ENCODE peak calls at places on chromosomes 4 and X, in four cellular contexts. D, E, T and M are unnamed samples.

GRCh38 chr4:93030670-93031069 is 726.9 kb downstream of the GRID2 start:
- DNase-seq in D (no peak), E (no peak), T (no peak), M (no peak)

GRCh38 chrX:71111141-71111843 is at the start of gene IL2RG:
- DNase-seq in D (peak), E (no peak), T (no peak), M (no peak)

GRCh38 chr4:53199356-53199755 is 166.5 kb downstream of the SCFD2 start:
- DNase-seq in D (no peak), E (no peak), T (no peak), M (no peak)

GRCh38 chr4:33369366-33369899 is 2649.3 kb downstream of the PCDH7 start:
- DNase-seq in D (no peak), E (no peak), T (no peak), M (peak)

GRCh38 chrX:87337267-87337666 is 180.3 kb upstream of the KLHL4 start:
- DNase-seq in D (no peak), E (no peak), T (no peak), M (no peak)

GRCh38 chr4:113908829-113909228 is 70.6 kb downstream of the ARSJ start:
- DNase-seq in D (no peak), E (no peak), T (no peak), M (no peak)

GRCh38 chr4:168580228-168580627 is 83.4 kb downstream of the PALLD start:
- DNase-seq in D (no peak), E (no peak), T (no peak), M (no peak)

GRCh38 chr4:113080050-113080449 is 30.6 kb downstream of the ANK2 start:
- DNase-seq in D (no peak), E (no peak), T (peak), M (peak)

GRCh38 chrX:44143061-44143602 is 169.9 kb upstream of the NDP start:
- DNase-seq in D (no peak), E (no peak), T (no peak), M (no peak)

GRCh38 chrX:132204629-132205028 is 14.6 kb downstream of the RAP2C start:
- DNase-seq in D (no peak), E (no peak), T (no peak), M (no peak)

GRCh38 chrX:107823456-107823855 is 2.2 kb upstream of the MID2 start:
- DNase-seq in D (no peak), E (no peak), T (no peak), M (no peak)

GRCh38 chr4:177673980-177674504 is 231.8 kb upstream of the AGA start:
- DNase-seq in D (no peak), E (no peak), T (no peak), M (no peak)

GRCh38 chrX:104351173-104351769 is 96.5 kb upstream of the ESX1 start:
- DNase-seq in D (no peak), E (no peak), T (no peak), M (peak)

GRCh38 chr4:74278490-74278889 is 29.8 kb upstream of the EPGN start:
- DNase-seq in D (no peak), E (no peak), T (no peak), M (no peak)

GRCh38 chrX:16123222-16123786 is at the start of gene GRPR:
- DNase-seq in D (peak), E (peak), T (peak), M (peak)

GRCh38 chr4:25252230-25253071 is 18.6 kb downstream of the PI4K2B start:
- DNase-seq in D (no peak), E (no peak), T (no peak), M (no peak)

GRCh38 chrX:111411591-111412371 is at the start of gene DCX:
- DNase-seq in D (no peak), E (no peak), T (no peak), M (no peak)

GRCh38 chrX:24643116-24643515 is 4.0 kb downstream of the PCYT1B start:
- DNase-seq in D (no peak), E (no peak), T (no peak), M (no peak)

GRCh38 chr4:20520901-20521300 is 179.4 kb upstream of the PACRGL start:
- DNase-seq in D (no peak), E (no peak), T (no peak), M (peak)

GRCh38 chr4:107825072-107825789 is 499 bp downstream of the SGMS2 start:
- DNase-seq in D (no peak), E (peak), T (peak), M (peak)

GRCh38 chr4:154973636-154974035 is 192.6 kb downstream of the RBM46 start:
- DNase-seq in D (no peak), E (no peak), T (no peak), M (no peak)

GRCh38 chrX:74422576-74423288 is 1.4 kb downstream of the SLC16A2 start:
- DNase-seq in D (no peak), E (peak), T (peak), M (no peak)

GRCh38 chr4:47612116-47613023 is 127.3 kb downstream of the ATP10D start:
- DNase-seq in D (no peak), E (no peak), T (no peak), M (no peak)

GRCh38 chrX:102858826-102859627 is 78.0 kb upstream of the RAB40AL start:
- DNase-seq in D (no peak), E (no peak), T (no peak), M (no peak)

GRCh38 chr4:36374836-36375511 is 93.6 kb downstream of the DTHD1 start:
- DNase-seq in D (no peak), E (no peak), T (no peak), M (no peak)

GRCh38 chr4:153318696-153319320 is 25.7 kb upstream of the MND1 start:
- DNase-seq in D (no peak), E (no peak), T (no peak), M (no peak)

GRCh38 chr4:87005690-87006461 is 71.1 kb downstream of the AFF1 start:
- DNase-seq in D (peak), E (no peak), T (no peak), M (no peak)

GRCh38 chrX:9662148-9662547 is 103.5 kb downstream of the GPR143 start:
- DNase-seq in D (no peak), E (no peak), T (no peak), M (no peak)

GRCh38 chr4:122797405-122798094 is 29.1 kb upstream of the FGF2 start:
- DNase-seq in D (no peak), E (no peak), T (no peak), M (no peak)

DNA sequence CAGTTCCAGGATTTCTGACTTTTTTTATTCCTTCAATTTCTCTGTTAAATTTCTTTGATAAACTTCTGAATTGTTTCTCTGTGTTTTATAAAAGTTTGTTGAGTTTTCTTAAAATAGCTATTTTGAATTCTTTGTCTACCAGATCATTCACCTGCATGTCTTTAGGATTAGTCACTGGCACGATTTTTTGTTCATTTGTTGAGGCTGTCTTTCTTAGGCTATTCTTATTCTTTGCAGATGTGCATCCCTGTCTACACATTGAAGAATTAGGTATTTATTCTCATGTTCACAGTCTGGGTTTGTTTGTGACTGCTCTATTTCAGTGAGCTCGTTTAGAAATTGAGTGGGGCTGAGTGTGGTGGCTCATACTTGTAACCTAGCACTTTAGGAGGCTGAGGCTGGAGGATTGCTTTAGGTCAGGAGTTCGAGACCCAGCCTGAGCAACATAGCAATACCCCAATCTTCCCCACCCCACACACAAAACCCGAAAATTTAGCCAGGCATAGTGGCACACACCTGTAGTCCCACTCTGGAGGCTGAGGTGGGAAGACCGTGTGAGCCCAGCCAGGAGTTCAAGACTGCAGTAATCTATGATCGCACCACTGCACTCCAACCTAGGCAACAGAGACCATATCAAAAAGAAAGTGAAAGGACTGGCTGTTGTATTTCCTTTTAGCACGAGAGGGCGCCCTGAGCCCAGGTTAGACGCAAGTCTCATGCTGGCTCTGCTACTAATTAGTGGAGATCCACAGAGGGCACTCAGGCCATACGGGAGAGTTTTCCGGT is 42.0 kb downstream of the F8 start:
- DNase-seq in D (peak), E (peak), T (peak), M (peak)
- TF ChIP-seq CTCF in D (peak), E (peak), T (peak), M (peak)

GRCh38 chr4:173319696-173320095 is 14.5 kb downstream of the HMGB2 start:
- DNase-seq in D (no peak), E (no peak), T (no peak), M (no peak)

GRCh38 chr4:173316060-173316459 is 18.1 kb downstream of the HMGB2 start:
- DNase-seq in D (no peak), E (no peak), T (no peak), M (no peak)

GRCh38 chr4:173317003-173317402 is 17.2 kb downstream of the HMGB2 start:
- DNase-seq in D (no peak), E (no peak), T (no peak), M (no peak)

GRCh38 chr4:173314715-173315114 is 19.4 kb downstream of the HMGB2 start:
- DNase-seq in D (no peak), E (no peak), T (no peak), M (no peak)

GRCh38 chr4:173318648-173319211 is 15.4 kb downstream of the HMGB2 start:
- DNase-seq in D (no peak), E (no peak), T (no peak), M (no peak)
- TF ChIP-seq CTCF in D (peak), E (peak), T (peak), M (no peak)

GRCh38 chr4:41200486-41201017 is 13.8 kb downstream of the APBB2 start:
- DNase-seq in D (no peak), E (no peak), T (no peak), M (no peak)
- TF ChIP-seq CTCF in D (no peak), E (no peak), T (no peak), M (no peak)

DNA sequence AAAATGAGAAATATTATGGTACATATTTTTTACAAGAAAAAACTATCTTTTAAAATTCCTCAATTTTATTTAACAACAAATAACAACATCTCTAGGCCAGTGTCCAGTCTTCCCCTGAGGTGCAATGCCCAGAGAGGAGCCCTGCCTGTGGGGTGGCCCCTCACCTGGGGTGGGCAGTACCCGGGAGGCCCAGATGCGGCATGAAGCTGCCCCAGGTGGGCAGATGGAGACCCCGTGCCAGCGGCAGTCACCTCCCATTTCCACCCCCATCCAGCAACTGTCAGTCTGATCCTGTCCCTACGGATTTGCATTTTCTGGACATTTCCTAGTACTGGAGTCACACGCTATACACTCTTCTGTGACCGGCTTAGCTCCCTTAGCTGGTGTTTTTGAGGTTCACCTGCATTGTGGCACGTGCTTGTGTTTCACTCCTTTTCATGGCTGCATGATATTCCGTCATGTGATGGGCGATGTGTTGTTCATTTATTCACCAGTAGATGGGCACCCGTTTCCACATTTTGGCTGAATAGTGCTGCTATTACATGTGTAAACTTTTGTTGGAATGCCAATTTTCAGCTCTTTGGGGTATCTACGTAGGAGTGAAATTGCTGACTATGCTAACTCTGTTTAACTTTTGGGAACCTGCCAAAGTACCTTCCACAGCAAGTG is 11.9 kb upstream of the MAEA start:
- DNase-seq in D (no peak), E (no peak), T (no peak), M (no peak)
- TF ChIP-seq CTCF in D (peak), E (no peak), T (no peak), M (no peak)

GRCh38 chr4:37795796-37796195 is 30.7 kb upstream of the PGM2 start:
- DNase-seq in D (no peak), E (no peak), T (no peak), M (no peak)

GRCh38 chr4:37794046-37794445 is 32.4 kb upstream of the PGM2 start:
- DNase-seq in D (no peak), E (no peak), T (no peak), M (no peak)

GRCh38 chr4:37797923-37798322 is 28.6 kb upstream of the PGM2 start:
- DNase-seq in D (no peak), E (no peak), T (no peak), M (no peak)

GRCh38 chr4:37792241-37792640 is 34.2 kb upstream of the PGM2 start:
- DNase-seq in D (no peak), E (no peak), T (no peak), M (no peak)

GRCh38 chr4:37793562-37793961 is 32.9 kb upstream of the PGM2 start:
- DNase-seq in D (no peak), E (no peak), T (no peak), M (no peak)
- TF ChIP-seq CTCF in D (peak), E (peak), T (peak), M (peak)